ENCODE peak calls at places on chromosomes 5 and 9, in ten cellular contexts. O is aorta, N is stomach, Z is kidney epithelial cell, Q is mammary epithelial cell, V is right cardiac atrium, G is tibial nerve, F is ovary, U is IMR-90, I is AG09309. C is an unnamed sample.

GRCh38 chr9:137031904-137032639 is at the start of gene FUT7:
- DNase-seq in O (no peak), I (no peak), Z (no peak), G (no peak), F (no peak), U (no peak), V (no peak), N (no peak), Q (no peak), C (no peak)

GRCh38 chr5:122965111-122965510 is 71.4 kb downstream of the PPIC start:
- DNase-seq in I (no peak), N (no peak), V (no peak), U (no peak), Q (no peak), F (no peak), O (no peak), G (no peak), Z (no peak), C (no peak)

GRCh38 chr5:168908207-168908606 is 329.0 kb upstream of the PANK3 start:
- DNase-seq in U (no peak), V (peak; percentile 46), F (no peak), I (no peak), Z (no peak), O (no peak), G (no peak), N (no peak), Q (peak; percentile 21), C (peak; percentile 16)

GRCh38 chr5:111512026-111512405 is 319 bp downstream of the STARD4 start:
- DNase-seq in U (peak; percentile 31), F (peak; percentile 50), G (peak; percentile 17), V (no peak), I (no peak), N (no peak), O (no peak), Z (no peak), Q (no peak), C (no peak)

GRCh38 chr9:37251452-37251851 is 131.1 kb downstream of the ZCCHC7 start:
- DNase-seq in V (no peak), U (no peak), Z (no peak), I (no peak), O (no peak), Q (no peak), N (no peak), F (no peak), G (no peak), C (no peak)

GRCh38 chr5:93078082-93079038 is 502.7 kb downstream of the NR2F1-AS1 start:
- DNase-seq in F (peak; percentile 29), N (peak; percentile 25), Z (peak; percentile 88), U (peak; percentile 93), I (peak; percentile 96), V (peak; percentile 64), G (no peak), Q (peak; percentile 98), O (peak; percentile 81), C (peak; percentile 91)

GRCh38 chr5:40929049-40929448 is 19.8 kb downstream of the C7 start:
- DNase-seq in I (no peak), Q (no peak), V (no peak), O (no peak), N (no peak), U (no peak), Z (no peak), G (no peak), F (no peak), C (no peak)

GRCh38 chr9:125538092-125538473 is 168.9 kb downstream of the MAPKAP1 start:
- DNase-seq in Q (peak; percentile 92), G (no peak), Z (peak; percentile 86), O (no peak), N (peak; percentile 74), F (no peak), U (peak; percentile 95), V (no peak), I (peak; percentile 62), C (peak; percentile 78)

GRCh38 chr5:127296321-127296720 is 5.7 kb downstream of the MEGF10 start:
- DNase-seq in Q (peak; percentile 84), G (no peak), Z (peak; percentile 39), I (no peak), N (no peak), F (no peak), U (peak; percentile 45), V (no peak), O (no peak), C (no peak)

GRCh38 chr9:116154334-116154975 is 864 bp downstream of the PAPPA start:
- DNase-seq in I (no peak), F (peak; percentile 49), V (peak; percentile 66), Z (no peak), O (no peak), N (no peak), Q (no peak), G (no peak), U (no peak), C (no peak)

GRCh38 chr5:178116406-178116885 is 3.1 kb downstream of the N4BP3 start:
- DNase-seq in O (no peak), N (no peak), F (no peak), Q (no peak), U (no peak), G (no peak), I (no peak), Z (no peak), V (no peak), C (no peak)

GRCh38 chr5:64603676-64604075 is 86.6 kb upstream of the SHISAL2B start:
- DNase-seq in N (no peak), F (no peak), O (no peak), U (peak; percentile 28), Z (no peak), V (no peak), G (no peak), Q (no peak), I (no peak), C (no peak)
- H3K4me3 ChIP-seq in N (no peak overlapping the region), F (no peak overlapping the region), O (no peak overlapping the region), U (no peak overlapping the region), Z (no peak overlapping the region), V (no peak overlapping the region), G (no peak overlapping the region), Q (no peak overlapping the region), I (no peak overlapping the region), C (no peak overlapping the region)

GRCh38 chr9:34380511-34381315 is 4.0 kb upstream of the MYORG start:
- DNase-seq in V (peak; percentile 93), Z (no peak), G (peak; percentile 35), U (peak; percentile 62), O (peak; percentile 86), N (peak; percentile 82), F (peak; percentile 77), I (no peak), Q (peak; percentile 44), C (peak; percentile 34)

GRCh38 chr9:34380034-34380510 is 3.4 kb upstream of the MYORG start:
- DNase-seq in Q (no peak), N (no peak), U (no peak), G (no peak), I (no peak), F (no peak), V (peak; percentile 73), Z (no peak), O (peak; percentile 57), C (no peak)

GRCh38 chr9:34382879-34383278 is 6.2 kb upstream of the MYORG start:
- DNase-seq in N (no peak), V (no peak), O (no peak), G (no peak), Q (no peak), F (no peak), Z (no peak), U (no peak), I (no peak), C (no peak)

GRCh38 chr9:34382054-34382453 is 5.4 kb upstream of the MYORG start:
- DNase-seq in G (no peak), F (no peak), I (no peak), V (no peak), N (no peak), U (no peak), Q (no peak), O (no peak), Z (no peak), C (no peak)

GRCh38 chr9:34381323-34381722 is 4.6 kb upstream of the MYORG start:
- DNase-seq in U (no peak), G (no peak), O (no peak), I (no peak), V (peak; percentile 81), F (peak; percentile 32), Q (no peak), Z (no peak), N (no peak), C (no peak)
- H3K4me3 ChIP-seq in U (peak overlapping the region; percentile 58), G (no peak overlapping the region), O (no peak overlapping the region), I (peak overlapping the region; percentile 49), V (peak overlapping the region; percentile 46), F (peak overlapping the region; percentile 44), Q (no peak overlapping the region), Z (no peak overlapping the region), N (peak overlapping the region; percentile 53), C (peak overlapping the region; percentile 49)

DNA sequence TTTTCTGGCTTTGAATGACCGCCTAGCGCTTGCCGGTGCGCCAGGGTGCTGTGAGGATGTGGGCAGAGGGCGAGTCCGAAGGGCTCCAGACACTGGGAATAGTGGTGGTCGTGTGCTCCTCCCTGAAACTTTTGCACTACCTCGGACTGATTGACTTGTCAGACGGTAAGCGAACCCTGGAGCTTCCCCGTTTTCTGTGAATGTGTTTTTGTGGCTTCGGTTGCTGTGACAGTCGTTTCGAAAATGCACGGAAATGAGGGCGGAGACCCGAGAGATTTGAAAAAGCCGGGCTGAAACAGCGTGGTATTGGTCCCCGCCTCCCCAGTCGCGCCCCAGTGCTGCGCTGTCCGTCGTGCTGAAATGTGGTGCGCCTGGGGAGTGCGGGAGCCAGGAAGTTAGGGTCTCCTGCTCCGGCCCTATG is 102.5 kb upstream of the GABRP start:
- DNase-seq in O (no peak), V (peak; percentile 70), Z (peak; percentile 2), I (no peak), F (no peak), U (peak; percentile 28), N (no peak), Q (peak; percentile 29), G (no peak), C (no peak)
- H3K4me3 ChIP-seq in O (no peak overlapping the region), V (no peak overlapping the region), Z (no peak overlapping the region), I (no peak overlapping the region), F (no peak overlapping the region), U (no peak overlapping the region), N (no peak overlapping the region), Q (no peak overlapping the region), G (no peak overlapping the region), C (no peak overlapping the region)

GRCh38 chr9:120783611-120784047 is 9.6 kb downstream of the FBXW2 start:
- DNase-seq in V (no peak), Q (peak; percentile 89), I (peak; percentile 85), F (no peak), O (no peak), Z (peak; percentile 39), N (no peak), G (no peak), U (peak; percentile 38), C (peak; percentile 58)

GRCh38 chr9:120779227-120779626 is 14.0 kb downstream of the FBXW2 start:
- DNase-seq in N (no peak), I (no peak), F (no peak), Q (no peak), V (no peak), Z (no peak), U (no peak), G (no peak), O (no peak), C (no peak)

GRCh38 chr9:120780367-120780766 is 12.8 kb downstream of the FBXW2 start:
- DNase-seq in U (no peak), I (no peak), V (no peak), Z (no peak), F (no peak), O (no peak), N (no peak), Q (no peak), G (no peak), C (no peak)

GRCh38 chr9:120778758-120779157 is 14.5 kb downstream of the FBXW2 start:
- DNase-seq in N (no peak), V (no peak), O (no peak), I (no peak), U (no peak), F (no peak), G (no peak), Z (no peak), Q (peak; percentile 63), C (no peak)

GRCh38 chr9:120781236-120781635 is 12.0 kb downstream of the FBXW2 start:
- DNase-seq in Z (no peak), F (no peak), N (no peak), Q (no peak), G (no peak), V (no peak), U (no peak), I (no peak), O (no peak), C (no peak)
- H3K4me3 ChIP-seq in Z (no peak overlapping the region), F (no peak overlapping the region), N (no peak overlapping the region), Q (no peak overlapping the region), G (no peak overlapping the region), V (no peak overlapping the region), U (no peak overlapping the region), I (no peak overlapping the region), O (no peak overlapping the region), C (no peak overlapping the region)